ENCODE peak calls at places on chromosomes 4 and X, in six cellular contexts. W is T-helper 2 cell treated with Interferon-gamma antibody and Interleukin-4, amounts not matched to agents 5 μg/mL and 100 μg/mL, for 36 hours; I is NT2/D1; R is AG10803; O is GM03348; U is stimulated activated CD8-positive, alpha-beta memory T cell treated with anti-CD3 and anti-CD28 coated beads, Interleukin-7, amount 100 ng/mL, for 24 hours. T is an unnamed sample.

GRCh38 chr4:1882850-1883271 is 11.7 kb downstream of the NSD2 start:
- DNase-seq in R (no peak), W (no peak), U (no peak), O (no peak), I (no peak), T (no peak)

GRCh38 chr4:147340547-147341225 is 140.2 kb upstream of the EDNRA start:
- DNase-seq in U (no peak), I (no peak), O (no peak), R (peak), W (no peak), T (no peak)

GRCh38 chrX:65697915-65698796 is 30.7 kb downstream of the MSN start:
- DNase-seq in I (no peak), O (no peak), W (peak), U (peak), R (no peak), T (no peak)

GRCh38 chrX:139078342-139078741 is 366.8 kb upstream of the FGF13 start:
- DNase-seq in O (no peak), U (no peak), R (no peak), I (no peak), W (no peak), T (no peak)

GRCh38 chr4:89152972-89153371 is 41.6 kb downstream of the TIGD2 start:
- DNase-seq in U (no peak), R (no peak), I (no peak), O (no peak), W (no peak), T (no peak)

GRCh38 chrX:10165580-10166247 is 8.9 kb downstream of the CLCN4 start:
- DNase-seq in R (no peak), I (no peak), W (no peak), U (no peak), O (no peak), T (no peak)

GRCh38 chr4:116478343-116478742 is 607.0 kb downstream of the TRAM1L1 start:
- DNase-seq in R (no peak), O (no peak), I (no peak), W (no peak), U (no peak), T (no peak)

GRCh38 chr4:31071807-31072486 is 351.8 kb downstream of the PCDH7 start:
- DNase-seq in O (no peak), W (no peak), R (no peak), U (no peak), I (no peak), T (no peak)

GRCh38 chr4:80610845-80611244 is 275.3 kb downstream of the CFAP299 start:
- DNase-seq in I (no peak), O (peak), W (no peak), U (no peak), R (peak), T (no peak)

GRCh38 chrX:77937291-77937690 is 26.8 kb downstream of the ATP7A start:
- DNase-seq in U (no peak), R (no peak), I (no peak), O (no peak), W (no peak), T (no peak)

GRCh38 chr4:38202223-38202622 is 242.0 kb downstream of the PTTG2 start:
- DNase-seq in R (no peak), I (no peak), U (no peak), W (no peak), O (no peak), T (no peak)

GRCh38 chrX:39905946-39906345 is 191.8 kb downstream of the BCOR start:
- DNase-seq in R (no peak), I (no peak), W (no peak), O (no peak), U (no peak), T (no peak)

GRCh38 chr4:141705747-141706377 is 69.5 kb downstream of the IL15 start:
- DNase-seq in O (no peak), R (no peak), I (no peak), W (no peak), U (no peak), T (no peak)

GRCh38 chrX:40006025-40007017 is 91.4 kb downstream of the BCOR start:
- DNase-seq in W (peak), U (no peak), I (no peak), O (peak), R (no peak), T (no peak)

GRCh38 chr4:168384437-168385141 is 66.0 kb upstream of the DDX60 start:
- DNase-seq in I (no peak), W (no peak), R (no peak), U (no peak), O (no peak), T (peak)

GRCh38 chr4:115090483-115091075 is 22.8 kb downstream of the NDST4 start:
- DNase-seq in W (no peak), I (no peak), U (no peak), O (peak), R (peak), T (peak)

GRCh38 chr4:84814100-84814750 is 152.3 kb downstream of the WDFY3 start:
- DNase-seq in I (no peak), U (no peak), W (no peak), O (peak), R (peak), T (peak)

GRCh38 chrX:39439910-39440733 is 638.9 kb downstream of the MID1IP1 start:
- DNase-seq in U (no peak), O (no peak), W (peak), R (no peak), I (no peak), T (no peak)

GRCh38 chrX:55742649-55743048 is 25.1 kb downstream of the RRAGB start:
- DNase-seq in R (no peak), U (no peak), O (no peak), W (no peak), I (no peak), T (no peak)

GRCh38 chr4:8113611-8114343 is 44.8 kb downstream of the ABLIM2 start:
- DNase-seq in O (no peak), R (no peak), W (no peak), I (no peak), U (no peak), T (no peak)

GRCh38 chr4:88706574-88706973 is 8.9 kb upstream of the NAP1L5 start:
- DNase-seq in W (no peak), R (peak), O (peak), U (no peak), I (peak), T (peak)

GRCh38 chr4:47839259-47839658 is 1.4 kb upstream of the CORIN start:
- DNase-seq in R (peak), I (no peak), W (peak), U (peak), O (peak), T (no peak)

GRCh38 chr4:41639291-41639690 is 101.3 kb downstream of the LIMCH1 start:
- DNase-seq in I (no peak), O (no peak), R (no peak), U (no peak), W (no peak), T (no peak)

GRCh38 chr4:129604632-129605031 is 508.7 kb downstream of the C4orf33 start:
- DNase-seq in U (no peak), W (no peak), R (no peak), I (no peak), O (no peak), T (no peak)

GRCh38 chrX:149453030-149453429 is 52.1 kb downstream of the IDS start:
- DNase-seq in R (peak), O (peak), W (no peak), U (no peak), I (no peak), T (peak)

GRCh38 chr4:113435893-113436292 is 325.6 kb downstream of the CAMK2D start:
- DNase-seq in R (peak), U (no peak), I (no peak), W (no peak), O (peak), T (peak)

GRCh38 chrX:152824841-152825374 is 5.6 kb downstream of the CETN2 start:
- DNase-seq in O (no peak), W (no peak), R (no peak), U (no peak), I (no peak), T (no peak)

GRCh38 chr4:177001271-177002175 is 208.8 kb upstream of the VEGFC start:
- DNase-seq in W (no peak), R (peak), O (peak), U (no peak), I (no peak), T (peak)

GRCh38 chr4:112411781-112412281 is 104.1 kb downstream of the NEUROG2 start:
- DNase-seq in I (no peak), U (no peak), R (no peak), W (no peak), O (no peak), T (no peak)

GRCh38 chr4:166144607-166145006 is 271.6 kb downstream of the TLL1 start:
- DNase-seq in R (no peak), U (no peak), W (no peak), I (no peak), O (no peak), T (no peak)

GRCh38 chr4:174358823-174359222 is 75.1 kb downstream of the CEP44 start:
- DNase-seq in R (peak), W (peak), I (no peak), U (no peak), O (peak), T (peak)

GRCh38 chr4:20773144-20773997 is 73.1 kb downstream of the PACRGL start:
- DNase-seq in I (peak), R (peak), W (peak), O (peak), U (no peak), T (peak)

GRCh38 chr4:185381794-185382193 is 13.9 kb downstream of the LRP2BP start:
- DNase-seq in W (no peak), U (no peak), R (peak), I (no peak), O (peak), T (no peak)

GRCh38 chr4:143374771-143375170 is 38.1 kb downstream of the GAB1 start:
- DNase-seq in I (no peak), U (no peak), W (no peak), O (no peak), R (no peak), T (no peak)

GRCh38 chr4:30714408-30715031 is 5.6 kb upstream of the PCDH7 start:
- DNase-seq in W (no peak), R (peak), U (no peak), I (peak), O (peak), T (peak)

GRCh38 chrX:32268207-32268606 is 943.1 kb downstream of the DMD start:
- DNase-seq in W (no peak), U (no peak), O (no peak), R (no peak), I (no peak), T (no peak)

GRCh38 chr4:8274066-8274652 is 4.6 kb downstream of the HTRA3 start:
- DNase-seq in I (no peak), O (no peak), U (no peak), W (no peak), R (no peak), T (no peak)

GRCh38 chr4:30912098-30912719 is 192.0 kb downstream of the PCDH7 start:
- DNase-seq in U (no peak), I (no peak), R (no peak), W (no peak), O (peak), T (no peak)

T was measured in AG08395.